ENCODE peak calls at places on chromosomes 2 and 18, in nine cellular contexts. I is left kidney; Q is WERI-Rb-1; L is NCI-H748 treated with DMSO at 0.1 percent for 48 hours; E is Kasumi-1; K is NCI-H2081; X is nephron progenitor cell; A is GDM1; H is stimulated activated CD8-positive, alpha-beta memory T cell treated with anti-CD3 and anti-CD28 coated beads, Interleukin-2, amount 100 ng/mL, for 1 hour. V is an unnamed sample.
A peak's percentile ranks its signal among the peaks of the same experiment; 100 is the strongest.

GRCh38 chr18:74996055-74996454 is 212.9 kb downstream of the PTGR3 start:
- DNase-seq in I (no peak), Q (no peak), L (no peak), E (no peak), K (peak; percentile 25), X (no peak), A (no peak), H (no peak), V (no peak)

GRCh38 chr18:35695803-35696202 is 114.3 kb downstream of the GALNT1 start:
- DNase-seq in I (no peak), Q (no peak), L (no peak), E (no peak), K (no peak), X (no peak), A (no peak), H (no peak), V (no peak)

GRCh38 chr2:224555823-224556366 is 29.3 kb downstream of the CUL3 start:
- DNase-seq in I (no peak), Q (no peak), L (no peak), E (no peak), K (no peak), X (no peak), A (no peak), H (no peak), V (no peak)

GRCh38 chr2:239312741-239313246 is 88.0 kb downstream of the HDAC4 start:
- DNase-seq in I (no peak), Q (no peak), L (no peak), E (peak; percentile 45), K (no peak), X (no peak), A (no peak), H (no peak), V (no peak)

GRCh38 chr18:59267511-59268126 is 5.6 kb downstream of the RAX start:
- DNase-seq in I (peak; percentile 45), Q (no peak), L (no peak), E (no peak), K (no peak), X (no peak), A (no peak), H (no peak), V (no peak)

GRCh38 chr2:149815946-149816345 is 228.4 kb upstream of the MMADHC start:
- DNase-seq in I (no peak), Q (no peak), L (no peak), E (no peak), K (no peak), X (no peak), A (no peak), H (no peak), V (no peak)

GRCh38 chr2:73289304-73289703 is 4.0 kb downstream of the EGR4 start:
- DNase-seq in I (no peak), Q (no peak), L (no peak), E (no peak), K (no peak), X (no peak), A (no peak), H (no peak), V (no peak)

GRCh38 chr2:212548459-212548815 is 9.8 kb upstream of the ERBB4 start:
- DNase-seq in I (peak; percentile 77), Q (no peak), L (no peak), E (peak; percentile 8), K (no peak), X (no peak), A (no peak), H (no peak), V (peak; percentile 25)

GRCh38 chr2:44549856-44550255 is 188.1 kb downstream of the CAMKMT start:
- DNase-seq in I (no peak), Q (no peak), L (no peak), E (no peak), K (no peak), X (no peak), A (no peak), H (no peak), V (peak; percentile 47)

GRCh38 chr2:101704046-101704466 is 6.5 kb downstream of the MAP4K4 start:
- DNase-seq in I (no peak), Q (no peak), L (no peak), E (no peak), K (no peak), X (no peak), A (no peak), H (no peak), V (no peak)

GRCh38 chr2:236499691-236500573 is 69.7 kb upstream of the ACKR3 start:
- DNase-seq in I (no peak), Q (no peak), L (no peak), E (no peak), K (no peak), X (no peak), A (no peak), H (no peak), V (peak; percentile 36)

GRCh38 chr18:9433616-9434239 is 41.6 kb upstream of the RALBP1 start:
- DNase-seq in I (peak; percentile 63), Q (peak; percentile 80), L (no peak), E (peak; percentile 78), K (no peak), X (no peak), A (no peak), H (no peak), V (no peak)

GRCh38 chr2:2933421-2933820 is 444.2 kb downstream of the EIPR1 start:
- DNase-seq in I (peak; percentile 92), Q (peak; percentile 91), L (no peak), E (no peak), K (no peak), X (peak; percentile 81), A (no peak), H (no peak), V (no peak)

GRCh38 chr18:8654482-8655451 is 45.5 kb downstream of the RAB12 start:
- DNase-seq in I (no peak), Q (peak; percentile 37), L (peak; percentile 54), E (peak; percentile 54), K (no peak), X (no peak), A (no peak), H (no peak), V (peak; percentile 23)

GRCh38 chr2:26230806-26231205 is 13.6 kb downstream of the HADHA start:
- DNase-seq in I (no peak), Q (no peak), L (no peak), E (no peak), K (no peak), X (no peak), A (no peak), H (no peak), V (no peak)

GRCh38 chr2:110853516-110853915 is 121.1 kb downstream of the ACOXL start:
- DNase-seq in I (peak; percentile 52), Q (peak; percentile 27), L (no peak), E (peak; percentile 41), K (peak; percentile 24), X (peak; percentile 29), A (peak; percentile 13), H (no peak), V (peak; percentile 22)

GRCh38 chr2:125224830-125225229 is 1199.7 kb downstream of the CNTNAP5 start:
- DNase-seq in I (no peak), Q (peak; percentile 13), L (no peak), E (no peak), K (no peak), X (no peak), A (no peak), H (no peak), V (peak; percentile 17)

GRCh38 chr2:65491381-65491903 is 59.0 kb upstream of the SPRED2 start:
- DNase-seq in I (no peak), Q (no peak), L (no peak), E (no peak), K (no peak), X (no peak), A (no peak), H (no peak), V (peak; percentile 70)

GRCh38 chr2:130375291-130376266 is 19.7 kb downstream of the PTPN18 start:
- DNase-seq in I (no peak), Q (no peak), L (no peak), E (no peak), K (no peak), X (no peak), A (no peak), H (no peak), V (no peak)

GRCh38 chr2:129793326-129793955 is 186.0 kb upstream of the RAB6C start:
- DNase-seq in I (peak; percentile 73), Q (no peak), L (no peak), E (no peak), K (no peak), X (no peak), A (no peak), H (no peak), V (no peak)

GRCh38 chr2:40034198-40034597 is 255.1 kb upstream of the THUMPD2 start:
- DNase-seq in I (no peak), Q (no peak), L (no peak), E (no peak), K (no peak), X (no peak), A (no peak), H (no peak), V (peak; percentile 76)

GRCh38 chr2:106843910-106844250 is 42.1 kb downstream of the ST6GAL2 start:
- DNase-seq in I (no peak), Q (no peak), L (no peak), E (no peak), K (no peak), X (no peak), A (no peak), H (no peak), V (no peak)

GRCh38 chr2:9673914-9674481 is 43.2 kb upstream of the YWHAQ start:
- DNase-seq in I (no peak), Q (no peak), L (no peak), E (no peak), K (no peak), X (no peak), A (no peak), H (no peak), V (no peak)

GRCh38 chr2:172106128-172106961 is 3.6 kb upstream of the DLX2 start:
- DNase-seq in I (peak; percentile 77), Q (peak; percentile 66), L (no peak), E (peak; percentile 77), K (no peak), X (peak; percentile 56), A (no peak), H (no peak), V (peak; percentile 81)

GRCh38 chr2:191961556-191961955 is 114.7 kb upstream of the CAVIN2 start:
- DNase-seq in I (no peak), Q (no peak), L (no peak), E (no peak), K (no peak), X (no peak), A (no peak), H (no peak), V (no peak)

GRCh38 chr2:70140978-70141753 is 49.7 kb downstream of the C2orf42 start:
- DNase-seq in I (peak; percentile 93), Q (peak; percentile 84), L (peak; percentile 82), E (peak; percentile 58), K (peak; percentile 5), X (no peak), A (no peak), H (peak; percentile 44), V (peak; percentile 55)

V was measured in RPMI7951.